ENCODE peak calls at places on chromosomes 4 and X, in seven cellular contexts. W is mesendoderm, I is neuronal stem cell, L is trophoblast cell, R is IMR-90, V is mesenchymal stem cell, S is H1. Y is an unnamed sample.

GRCh38 chr4:161827013-161827412 is 336.8 kb downstream of the FSTL5 start:
- DNase-seq in W (peak; percentile 21), I (no peak), L (no peak), R (no peak), V (no peak), S (no peak), Y (peak; percentile 21)

GRCh38 chr4:173507471-173508385 is 22.3 kb downstream of the HAND2 start:
- DNase-seq in W (peak; percentile 34), I (no peak), L (no peak), R (no peak), V (no peak), S (peak; percentile 74), Y (no peak)

GRCh38 chr4:42478509-42478908 is 81.2 kb downstream of the SHISA3 start:
- DNase-seq in W (no peak), I (no peak), L (no peak), R (no peak), V (no peak), S (no peak), Y (no peak)

GRCh38 chr4:170423137-170423536 is 333.4 kb upstream of the AADAT start:
- DNase-seq in W (no peak), I (no peak), L (no peak), R (peak; percentile 58), V (peak; percentile 76), S (no peak), Y (no peak)

GRCh38 chr4:180636696-180637095 is 1606.5 kb upstream of the TENM3 start:
- DNase-seq in W (no peak), I (no peak), L (no peak), R (peak; percentile 44), V (peak; percentile 52), S (no peak), Y (no peak)

GRCh38 chrX:7925867-7926472 is 1.2 kb downstream of the PNPLA4 start:
- DNase-seq in W (peak; percentile 75), I (peak; percentile 35), L (peak; percentile 80), R (peak; percentile 63), V (peak; percentile 72), S (peak; percentile 46), Y (peak; percentile 59)

GRCh38 chr4:183403486-183403885 is 41.0 kb upstream of the CDKN2AIP start:
- DNase-seq in W (no peak), I (no peak), L (peak; percentile 12), R (no peak), V (no peak), S (no peak), Y (no peak)

GRCh38 chr4:23819041-23819511 is 70.8 kb downstream of the PPARGC1A start:
- DNase-seq in W (peak; percentile 64), I (no peak), L (peak; percentile 55), R (peak; percentile 45), V (peak; percentile 68), S (no peak), Y (no peak)

GRCh38 chrX:104482757-104483156 is 83.2 kb upstream of the IL1RAPL2 start:
- DNase-seq in W (peak; percentile 3), I (no peak), L (peak; percentile 4), R (no peak), V (peak; percentile 0), S (no peak), Y (no peak)

GRCh38 chr4:59973496-59973895 is 1226.6 kb upstream of the ADGRL3 start:
- DNase-seq in W (no peak), I (no peak), L (no peak), R (no peak), V (no peak), S (no peak), Y (no peak)

GRCh38 chr4:173531085-173531965 is 1.3 kb upstream of the HAND2 start:
- DNase-seq in W (peak; percentile 45), I (peak; percentile 20), L (no peak), R (no peak), V (peak; percentile 63), S (peak; percentile 62), Y (peak; percentile 58)

GRCh38 chr4:118969359-118969758 is 80.7 kb downstream of the SYNPO2 start:
- DNase-seq in W (peak; percentile 44), I (no peak), L (peak; percentile 44), R (peak; percentile 82), V (peak; percentile 70), S (no peak), Y (no peak)

GRCh38 chrX:72061091-72061490 is 70.6 kb downstream of the RTL5 start:
- DNase-seq in W (no peak), I (no peak), L (no peak), R (no peak), V (no peak), S (no peak), Y (no peak)

GRCh38 chr4:62912531-62912930 is 1496.7 kb downstream of the TECRL start:
- DNase-seq in W (no peak), I (no peak), L (no peak), R (no peak), V (no peak), S (no peak), Y (no peak)

GRCh38 chr4:184168406-184169019 is 49.2 kb downstream of the ENPP6 start:
- DNase-seq in W (peak; percentile 95), I (peak; percentile 64), L (peak; percentile 85), R (peak; percentile 47), V (peak; percentile 59), S (peak; percentile 92), Y (peak; percentile 90)

GRCh38 chrX:72394518-72395163 is 88.9 kb upstream of the CITED1 start:
- DNase-seq in W (no peak), I (no peak), L (peak; percentile 39), R (peak; percentile 50), V (peak; percentile 14), S (no peak), Y (no peak)

GRCh38 chrX:48919947-48920712 is 1.3 kb upstream of the PIM2 start:
- DNase-seq in W (no peak), I (no peak), L (no peak), R (no peak), V (peak; percentile 7), S (no peak), Y (no peak)

GRCh38 chr4:3252831-3253641 is 4.1 kb downstream of the MSANTD1 start:
- DNase-seq in W (no peak), I (no peak), L (no peak), R (no peak), V (no peak), S (no peak), Y (peak; percentile 27)

GRCh38 chr4:115110191-115111166 is 2.9 kb downstream of the NDST4 start:
- DNase-seq in W (peak; percentile 66), I (no peak), L (no peak), R (no peak), V (no peak), S (no peak), Y (no peak)

GRCh38 chrX:30888526-30889146 is 418 bp downstream of the TAB3 start:
- DNase-seq in W (no peak), I (no peak), L (peak; percentile 12), R (no peak), V (peak; percentile 21), S (peak; percentile 42), Y (no peak)

GRCh38 chrX:137432609-137433008 is 133.3 kb upstream of the ZIC3 start:
- DNase-seq in W (peak; percentile 80), I (no peak), L (peak; percentile 7), R (no peak), V (no peak), S (peak; percentile 51), Y (peak; percentile 61)

GRCh38 chrX:31201503-31201902 is 129.7 kb upstream of the FTHL17 start:
- DNase-seq in W (no peak), I (no peak), L (no peak), R (no peak), V (no peak), S (no peak), Y (no peak)

GRCh38 chr4:84596826-84597225 is 13.9 kb downstream of the CDS1 start:
- DNase-seq in W (peak; percentile 84), I (no peak), L (peak; percentile 38), R (no peak), V (no peak), S (no peak), Y (peak; percentile 67)
- H3K9ac ChIP-seq in W (no peak overlapping the region), I (no peak overlapping the region), L (no peak overlapping the region), R (no peak overlapping the region), V (no peak overlapping the region), S (no peak overlapping the region), Y (no peak overlapping the region)

DNA sequence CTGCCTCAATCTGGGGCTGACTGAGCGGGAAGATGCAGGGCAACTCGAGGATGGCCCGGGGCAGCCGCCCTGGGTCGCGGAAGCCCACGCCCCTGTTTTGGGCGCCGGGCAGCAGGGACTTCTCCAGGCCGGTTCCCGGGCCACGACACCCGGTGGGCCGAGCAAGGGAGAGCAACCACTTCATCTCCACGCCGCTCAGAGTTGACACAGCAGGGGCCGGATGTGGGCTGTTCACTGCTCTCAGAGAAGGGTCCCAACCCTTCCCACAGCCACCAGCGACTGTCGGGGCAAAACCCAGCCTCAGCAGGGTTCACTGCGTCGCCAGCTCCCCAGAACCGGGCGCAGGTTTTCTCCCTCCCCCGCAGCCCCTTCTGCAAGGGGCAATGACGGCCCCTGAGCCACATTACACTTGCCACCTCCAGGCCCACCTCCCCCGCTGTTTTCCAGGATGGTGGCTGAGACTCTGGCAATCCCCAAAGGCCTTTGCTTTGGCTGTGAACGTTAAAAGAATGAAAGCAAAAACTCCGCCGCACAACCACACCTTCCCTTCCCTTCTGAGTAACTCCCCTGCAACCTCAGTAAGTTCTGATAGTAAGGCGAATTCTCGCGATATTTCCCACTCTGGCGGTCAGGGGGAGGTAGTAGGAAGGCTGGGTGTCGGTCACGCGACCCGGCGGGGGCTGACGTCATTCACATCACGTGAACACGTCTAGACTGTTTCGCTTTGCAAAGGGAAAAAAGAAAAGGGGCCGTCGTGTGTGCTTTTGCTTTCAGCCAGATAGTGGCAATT is 718 bp upstream of the CAMK2D start:
- DNase-seq in W (peak; percentile 100), I (peak; percentile 97), L (peak; percentile 82), R (peak; percentile 100), V (peak; percentile 100), S (peak; percentile 96), Y (peak; percentile 98)
- H3K18ac ChIP-seq in W (peak overlapping the region; percentile 75), I (peak overlapping the region; percentile 98), L (peak overlapping the region; percentile 74), R (peak overlapping the region; percentile 66), V (peak overlapping the region; percentile 99), S (peak overlapping the region; percentile 60), Y (peak overlapping the region; percentile 39)

DNA sequence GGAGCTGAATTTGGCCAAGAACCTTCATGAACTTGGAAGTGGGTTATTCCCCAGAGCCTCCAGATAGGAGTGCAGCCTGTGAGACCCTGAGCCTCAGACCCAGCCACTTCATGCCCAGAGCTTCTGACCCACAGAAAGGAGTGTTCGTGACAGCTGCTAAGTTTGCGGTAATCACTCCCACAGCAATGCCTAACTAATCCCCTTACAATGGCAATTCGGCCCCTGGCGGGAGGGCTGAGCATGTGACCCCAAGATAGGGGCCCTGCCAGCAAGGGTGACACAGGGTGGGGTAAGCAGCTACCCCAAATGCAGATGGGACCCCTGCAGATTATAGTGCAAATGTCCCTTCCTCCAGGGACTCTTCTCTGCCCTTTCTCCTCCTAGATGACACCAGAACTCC is 22.5 kb downstream of the PNMA6E start:
- DNase-seq in W (no peak), I (no peak), L (no peak), R (no peak), V (no peak), S (no peak), Y (no peak)
- H2AK5ac ChIP-seq in W (no peak overlapping the region), I (no peak overlapping the region), L (no peak overlapping the region), R (no peak overlapping the region), V (no peak overlapping the region), S (no peak overlapping the region), Y (no peak overlapping the region)

GRCh38 chrX:150643958-150644357 is 49.2 kb upstream of the MTMR1 start:
- DNase-seq in W (no peak), I (no peak), L (no peak), R (no peak), V (no peak), S (no peak), Y (no peak)

GRCh38 chrX:150647331-150647730 is 45.9 kb upstream of the MTMR1 start:
- DNase-seq in W (no peak), I (peak; percentile 3), L (no peak), R (no peak), V (no peak), S (no peak), Y (no peak)

GRCh38 chrX:150648296-150648940 is 44.8 kb upstream of the MTMR1 start:
- DNase-seq in W (no peak), I (no peak), L (no peak), R (no peak), V (no peak), S (no peak), Y (no peak)

GRCh38 chrX:150649096-150649870 is 43.9 kb upstream of the MTMR1 start:
- DNase-seq in W (no peak), I (no peak), L (peak; percentile 67), R (peak; percentile 57), V (peak; percentile 12), S (no peak), Y (no peak)
- H3K9ac ChIP-seq in W (no peak overlapping the region), I (no peak overlapping the region), L (no peak overlapping the region), R (no peak overlapping the region), V (peak overlapping the region; percentile 84), S (no peak overlapping the region), Y (no peak overlapping the region)

Y was measured in H9.